ENCODE peak calls at places on chromosomes 4 and X, in seven cellular contexts. Z is stimulated activated CD4-positive, alpha-beta T cell treated with anti-CD3 and anti-CD28 coated beads, Interleukin-1b, Interleukin-23, amount 100 ng/mL, for 1 hour; B is glutamatergic neuron; P is fibroblast of lung; E is ovary; C is NCI-H2081; O is GM03348. K is an unnamed sample.

GRCh38 chr4:105858466-105859040 is 36.7 kb upstream of the NPNT start:
- DNase-seq in P (no peak), O (no peak), B (no peak), Z (no peak), C (no peak), E (no peak), K (no peak)

GRCh38 chr4:83208776-83209365 is 75.7 kb downstream of the COQ2 start:
- DNase-seq in P (no peak), B (no peak), C (no peak), E (no peak), O (peak), Z (no peak), K (no peak)

GRCh38 chrX:153517941-153518834 is 746 bp downstream of the ATP2B3 start:
- DNase-seq in P (no peak), O (no peak), C (no peak), B (no peak), E (no peak), Z (no peak), K (no peak)

GRCh38 chr4:6622744-6623143 is 17.7 kb upstream of the MRFAP1 start:
- DNase-seq in P (no peak), O (no peak), B (no peak), E (no peak), C (no peak), Z (no peak), K (no peak)

GRCh38 chr4:6513678-6514077 is 41.3 kb upstream of the PPP2R2C start:
- DNase-seq in C (no peak), P (no peak), B (no peak), Z (no peak), O (no peak), E (no peak), K (no peak)

GRCh38 chrX:129667412-129667811 is 12.7 kb upstream of the APLN start:
- DNase-seq in B (no peak), E (no peak), P (no peak), O (no peak), Z (no peak), C (no peak), K (no peak)

GRCh38 chr4:85756938-85757337 is 282.0 kb downstream of the ARHGAP24 start:
- DNase-seq in Z (no peak), E (no peak), O (peak), B (peak), P (peak), C (no peak), K (no peak)

GRCh38 chr4:69759189-69759604 is 1.2 kb downstream of the SULT1B1 start:
- DNase-seq in Z (no peak), O (no peak), B (no peak), P (no peak), C (no peak), E (no peak), K (no peak)

GRCh38 chr4:52585379-52585778 is 73.7 kb downstream of the USP46 start:
- DNase-seq in B (no peak), O (no peak), Z (no peak), C (no peak), P (no peak), E (no peak), K (no peak)

GRCh38 chr4:81839347-81840042 is 367.8 kb upstream of the RASGEF1B start:
- DNase-seq in E (no peak), P (no peak), C (peak), Z (no peak), O (no peak), B (no peak), K (no peak)

GRCh38 chr4:153465583-153465921 is 608 bp upstream of the TMEM131L start:
- DNase-seq in E (peak), O (peak), P (peak), C (peak), B (peak), Z (no peak), K (no peak)

GRCh38 chrX:48083212-48083611 is 11.8 kb upstream of the ZNF630 start:
- DNase-seq in P (peak), O (peak), E (peak), C (peak), Z (peak), B (peak), K (peak)

GRCh38 chrX:133185938-133186337 is 32.2 kb downstream of the TFDP3 start:
- DNase-seq in P (no peak), C (no peak), E (no peak), Z (no peak), B (no peak), O (no peak), K (no peak)

GRCh38 chrX:118847676-118848075 is 24.1 kb downstream of the ZCCHC12 start:
- DNase-seq in B (no peak), E (no peak), P (peak), C (peak), Z (no peak), O (peak), K (peak)

GRCh38 chrX:46707274-46707965 is 51.5 kb downstream of the SLC9A7 start:
- DNase-seq in Z (no peak), O (no peak), P (no peak), C (no peak), B (no peak), E (no peak), K (no peak)

GRCh38 chr4:124970011-124970410 is 257.5 kb upstream of the ANKRD50 start:
- DNase-seq in C (no peak), E (no peak), B (no peak), Z (no peak), P (peak), O (no peak), K (no peak)

GRCh38 chr4:77284036-77284435 is 127.0 kb downstream of the CCNG2 start:
- DNase-seq in O (no peak), B (no peak), E (no peak), P (no peak), Z (no peak), C (no peak), K (no peak)

GRCh38 chrX:69158166-69159040 is 6.8 kb downstream of the PJA1 start:
- DNase-seq in O (peak), E (peak), C (peak), B (peak), P (peak), Z (no peak), K (no peak)

GRCh38 chrX:13094374-13094773 is 50.0 kb upstream of the FAM9C start:
- DNase-seq in P (no peak), O (no peak), C (peak), Z (no peak), E (no peak), B (no peak), K (no peak)

GRCh38 chr4:40255722-40256281 is 59.0 kb downstream of the RHOH start:
- DNase-seq in O (peak), P (peak), E (no peak), C (no peak), B (no peak), Z (no peak), K (no peak)

GRCh38 chr4:26300314-26301307 is 20.2 kb upstream of the RBPJ start:
- DNase-seq in E (no peak), P (no peak), C (no peak), Z (no peak), B (no peak), O (peak), K (no peak)

GRCh38 chr4:152991361-152991760 is 55.2 kb downstream of the FHDC1 start:
- DNase-seq in E (no peak), C (no peak), O (no peak), B (peak), P (no peak), Z (no peak), K (no peak)

GRCh38 chr4:15719506-15719905 is 16.6 kb downstream of the BST1 start:
- DNase-seq in E (no peak), O (no peak), P (peak), Z (no peak), B (no peak), C (no peak), K (no peak)

GRCh38 chr4:138243369-138243768 is 1.2 kb upstream of the SLC7A11 start:
- DNase-seq in B (no peak), C (peak), O (no peak), P (no peak), Z (no peak), E (no peak), K (no peak)

K was measured in retina.